ENCODE peak calls at places on chromosomes 16 and 17, in four cellular contexts. One of them, this sample, is unnamed.

GRCh38 chr16:20401475-20402016 is 3.0 kb downstream of the PDILT start:
- DNase-seq in progenitor cell of endocrine pancreas: no peak
- DNase-seq in activated T-cell treated with anti-CD3 and anti-CD28 coated beads for 1 hour: no peak
- DNase-seq in EH: no peak
- DNase-seq in this sample: no peak

GRCh38 chr16:21218135-21218534 is 6.8 kb upstream of the ZP2 start:
- DNase-seq in progenitor cell of endocrine pancreas: no peak
- DNase-seq in activated T-cell treated with anti-CD3 and anti-CD28 coated beads for 1 hour: no peak
- DNase-seq in EH: no peak
- DNase-seq in this sample: peak; percentile 21

GRCh38 chr17:2904135-2904534 is 107.9 kb downstream of the RAP1GAP2 start:
- DNase-seq in progenitor cell of endocrine pancreas: no peak
- DNase-seq in activated T-cell treated with anti-CD3 and anti-CD28 coated beads for 1 hour: no peak
- DNase-seq in EH: peak; percentile 33
- DNase-seq in this sample: no peak

GRCh38 chr17:82366749-82367148 is 4.8 kb upstream of the UTS2R start:
- DNase-seq in progenitor cell of endocrine pancreas: no peak
- DNase-seq in activated T-cell treated with anti-CD3 and anti-CD28 coated beads for 1 hour: no peak
- DNase-seq in EH: no peak
- DNase-seq in this sample: no peak

GRCh38 chr17:49878931-49879330 is 31.1 kb upstream of the TAC4 start:
- DNase-seq in progenitor cell of endocrine pancreas: no peak
- DNase-seq in activated T-cell treated with anti-CD3 and anti-CD28 coated beads for 1 hour: no peak
- DNase-seq in EH: no peak
- DNase-seq in this sample: no peak

GRCh38 chr16:53212899-53213235 is 158.1 kb downstream of the CHD9 start:
- DNase-seq in progenitor cell of endocrine pancreas: no peak
- DNase-seq in activated T-cell treated with anti-CD3 and anti-CD28 coated beads for 1 hour: no peak
- DNase-seq in EH: no peak
- DNase-seq in this sample: no peak

GRCh38 chr17:10072556-10072955 is 125.8 kb downstream of the GAS7 start:
- DNase-seq in progenitor cell of endocrine pancreas: no peak
- DNase-seq in activated T-cell treated with anti-CD3 and anti-CD28 coated beads for 1 hour: no peak
- DNase-seq in EH: no peak
- DNase-seq in this sample: no peak

GRCh38 chr17:75689441-75689873 is 22.3 kb downstream of the SAP30BP start:
- DNase-seq in progenitor cell of endocrine pancreas: no peak
- DNase-seq in activated T-cell treated with anti-CD3 and anti-CD28 coated beads for 1 hour: peak; percentile 24
- DNase-seq in EH: peak; percentile 23
- DNase-seq in this sample: no peak

GRCh38 chr17:61543786-61544415 is 47.1 kb downstream of the NACA2 start:
- DNase-seq in progenitor cell of endocrine pancreas: no peak
- DNase-seq in activated T-cell treated with anti-CD3 and anti-CD28 coated beads for 1 hour: no peak
- DNase-seq in EH: no peak
- DNase-seq in this sample: no peak

GRCh38 chr16:807345-808251 is 7.1 kb upstream of the GNG13 start:
- DNase-seq in progenitor cell of endocrine pancreas: peak; percentile 71
- DNase-seq in activated T-cell treated with anti-CD3 and anti-CD28 coated beads for 1 hour: peak; percentile 67
- DNase-seq in EH: peak; percentile 94
- DNase-seq in this sample: peak; percentile 90

GRCh38 chr16:83995756-83996155 is 27.7 kb downstream of the NECAB2 start:
- DNase-seq in progenitor cell of endocrine pancreas: no peak
- DNase-seq in activated T-cell treated with anti-CD3 and anti-CD28 coated beads for 1 hour: no peak
- DNase-seq in EH: peak; percentile 8
- DNase-seq in this sample: no peak

GRCh38 chr16:78666318-78666717 is 566.9 kb downstream of the WWOX start:
- DNase-seq in progenitor cell of endocrine pancreas: no peak
- DNase-seq in activated T-cell treated with anti-CD3 and anti-CD28 coated beads for 1 hour: no peak
- DNase-seq in EH: no peak
- DNase-seq in this sample: no peak

GRCh38 chr16:1037023-1037933 is 35.3 kb upstream of the SSTR5 start:
- DNase-seq in progenitor cell of endocrine pancreas: no peak
- DNase-seq in activated T-cell treated with anti-CD3 and anti-CD28 coated beads for 1 hour: no peak
- DNase-seq in EH: no peak
- DNase-seq in this sample: peak; percentile 4

GRCh38 chr16:81409016-81409556 is 35.5 kb upstream of the CMIP start:
- DNase-seq in progenitor cell of endocrine pancreas: no peak
- DNase-seq in activated T-cell treated with anti-CD3 and anti-CD28 coated beads for 1 hour: no peak
- DNase-seq in EH: no peak
- DNase-seq in this sample: no peak

GRCh38 chr17:81735181-81736102 is 23.4 kb downstream of the SLC25A10 start:
- DNase-seq in progenitor cell of endocrine pancreas: no peak
- DNase-seq in activated T-cell treated with anti-CD3 and anti-CD28 coated beads for 1 hour: no peak
- DNase-seq in EH: peak; percentile 50
- DNase-seq in this sample: peak; percentile 33

GRCh38 chr16:52676951-52677350 is 130.0 kb upstream of the TOX3 start:
- DNase-seq in progenitor cell of endocrine pancreas: no peak
- DNase-seq in activated T-cell treated with anti-CD3 and anti-CD28 coated beads for 1 hour: no peak
- DNase-seq in EH: no peak
- DNase-seq in this sample: no peak

GRCh38 chr16:88384222-88385111 is 1.7 kb downstream of the ZNF469 start:
- DNase-seq in progenitor cell of endocrine pancreas: no peak
- DNase-seq in activated T-cell treated with anti-CD3 and anti-CD28 coated beads for 1 hour: no peak
- DNase-seq in EH: no peak
- DNase-seq in this sample: no peak

GRCh38 chr16:84782841-84783240 is 36.9 kb upstream of the CRISPLD2 start:
- DNase-seq in progenitor cell of endocrine pancreas: no peak
- DNase-seq in activated T-cell treated with anti-CD3 and anti-CD28 coated beads for 1 hour: no peak
- DNase-seq in EH: no peak
- DNase-seq in this sample: no peak

GRCh38 chr16:1063728-1064127 is 8.8 kb upstream of the SSTR5 start:
- DNase-seq in progenitor cell of endocrine pancreas: no peak
- DNase-seq in activated T-cell treated with anti-CD3 and anti-CD28 coated beads for 1 hour: no peak
- DNase-seq in EH: no peak
- DNase-seq in this sample: no peak

GRCh38 chr16:48413291-48413690 is 28.1 kb upstream of the SIAH1 start:
- DNase-seq in progenitor cell of endocrine pancreas: no peak
- DNase-seq in activated T-cell treated with anti-CD3 and anti-CD28 coated beads for 1 hour: no peak
- DNase-seq in EH: no peak
- DNase-seq in this sample: no peak

GRCh38 chr16:11312718-11313492 is 31.8 kb upstream of the PRM1 start:
- DNase-seq in progenitor cell of endocrine pancreas: no peak
- DNase-seq in activated T-cell treated with anti-CD3 and anti-CD28 coated beads for 1 hour: no peak
- DNase-seq in EH: peak; percentile 70
- DNase-seq in this sample: peak; percentile 72

GRCh38 chr17:31099051-31099450 is 4.3 kb downstream of the NF1 start:
- DNase-seq in progenitor cell of endocrine pancreas: no peak
- DNase-seq in activated T-cell treated with anti-CD3 and anti-CD28 coated beads for 1 hour: no peak
- DNase-seq in EH: peak; percentile 24
- DNase-seq in this sample: no peak

GRCh38 chr17:81382851-81383250 is 12.4 kb upstream of the BAHCC1 start:
- DNase-seq in progenitor cell of endocrine pancreas: no peak
- DNase-seq in activated T-cell treated with anti-CD3 and anti-CD28 coated beads for 1 hour: no peak
- DNase-seq in EH: no peak
- DNase-seq in this sample: no peak

GRCh38 chr17:1108810-1109605 is 70.8 kb downstream of the ABR start:
- DNase-seq in progenitor cell of endocrine pancreas: no peak
- DNase-seq in activated T-cell treated with anti-CD3 and anti-CD28 coated beads for 1 hour: peak; percentile 55
- DNase-seq in EH: peak; percentile 71
- DNase-seq in this sample: peak; percentile 74

GRCh38 chr17:50585346-50585745 is 24.8 kb downstream of the CACNA1G start:
- DNase-seq in progenitor cell of endocrine pancreas: no peak
- DNase-seq in activated T-cell treated with anti-CD3 and anti-CD28 coated beads for 1 hour: no peak
- DNase-seq in EH: no peak
- DNase-seq in this sample: no peak